ENCODE peak calls at places on chromosomes 13 and 19, in five cellular contexts. V is sigmoid colon, P is adipocyte, L is cardiac fibroblast, X is fibroblast of lung. S is an unnamed sample.

GRCh38 chr13:39490136-39490535 is 112.9 kb downstream of the LHFPL6 start:
- DNase-seq in V (no peak), P (no peak), L (no peak), X (no peak), S (no peak)

GRCh38 chr19:4014541-4015491 is 7.3 kb downstream of the PIAS4 start:
- DNase-seq in V (peak; percentile 77), P (no peak), L (no peak), X (no peak), S (peak; percentile 25)

GRCh38 chr19:4575267-4575793 is 15.8 kb upstream of the SEMA6B start:
- DNase-seq in V (peak; percentile 78), P (peak; percentile 81), L (peak; percentile 100), X (peak; percentile 97), S (peak; percentile 45)

GRCh38 chr13:66225071-66225470 is 1005.1 kb downstream of the PCDH9 start:
- DNase-seq in V (no peak), P (no peak), L (no peak), X (no peak), S (no peak)

GRCh38 chr19:13887039-13887438 is 10.1 kb downstream of the NANOS3 start:
- DNase-seq in V (no peak), P (no peak), L (no peak), X (no peak), S (peak; percentile 68)

GRCh38 chr19:33278403-33279269 is 23.7 kb downstream of the CEBPA start:
- DNase-seq in V (no peak), P (no peak), L (no peak), X (no peak), S (no peak)

GRCh38 chr13:67238277-67238859 is 8.2 kb upstream of the PCDH9 start:
- DNase-seq in V (no peak), P (peak; percentile 73), L (peak; percentile 61), X (peak; percentile 58), S (peak; percentile 39)

GRCh38 chr13:23427342-23428182 is 5.9 kb downstream of the SACS start:
- DNase-seq in V (peak; percentile 93), P (peak; percentile 75), L (peak; percentile 86), X (peak; percentile 97), S (peak; percentile 87)

GRCh38 chr19:42129399-42130253 is 2.6 kb downstream of the POU2F2 start:
- DNase-seq in V (no peak), P (peak; percentile 76), L (peak; percentile 38), X (no peak), S (peak; percentile 96)

GRCh38 chr19:39252458-39252857 is 3.8 kb upstream of the IFNL4 start:
- DNase-seq in V (no peak), P (no peak), L (no peak), X (no peak), S (no peak)
- H3K4me3 ChIP-seq in V (no peak overlapping the region), P (no peak overlapping the region), L (no peak overlapping the region), X (no peak overlapping the region), S (no peak overlapping the region)

DNA sequence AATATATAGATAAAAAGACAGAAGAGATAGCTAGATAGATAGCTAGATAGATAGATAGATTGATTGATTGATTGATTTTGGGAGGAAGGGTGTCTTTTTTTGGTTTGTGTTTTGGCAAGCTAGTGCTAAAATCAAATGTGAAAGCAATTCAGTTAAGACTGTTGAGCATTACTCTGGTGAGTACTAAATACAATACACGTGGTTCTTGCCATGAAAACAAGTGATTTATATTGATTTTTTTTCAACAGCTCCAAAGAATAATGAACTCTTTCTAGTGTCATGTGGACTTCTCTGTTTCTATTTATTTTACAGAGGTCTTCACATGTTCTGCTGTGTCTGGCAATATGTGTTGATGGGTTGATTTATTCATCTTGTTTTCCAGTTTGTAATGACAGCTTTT is 172.0 kb downstream of the POU4F1 start:
- DNase-seq in V (no peak), P (no peak), L (no peak), X (no peak), S (no peak)
- H3K4me3 ChIP-seq in V (no peak overlapping the region), P (no peak overlapping the region), L (no peak overlapping the region), X (no peak overlapping the region), S (no peak overlapping the region)

DNA sequence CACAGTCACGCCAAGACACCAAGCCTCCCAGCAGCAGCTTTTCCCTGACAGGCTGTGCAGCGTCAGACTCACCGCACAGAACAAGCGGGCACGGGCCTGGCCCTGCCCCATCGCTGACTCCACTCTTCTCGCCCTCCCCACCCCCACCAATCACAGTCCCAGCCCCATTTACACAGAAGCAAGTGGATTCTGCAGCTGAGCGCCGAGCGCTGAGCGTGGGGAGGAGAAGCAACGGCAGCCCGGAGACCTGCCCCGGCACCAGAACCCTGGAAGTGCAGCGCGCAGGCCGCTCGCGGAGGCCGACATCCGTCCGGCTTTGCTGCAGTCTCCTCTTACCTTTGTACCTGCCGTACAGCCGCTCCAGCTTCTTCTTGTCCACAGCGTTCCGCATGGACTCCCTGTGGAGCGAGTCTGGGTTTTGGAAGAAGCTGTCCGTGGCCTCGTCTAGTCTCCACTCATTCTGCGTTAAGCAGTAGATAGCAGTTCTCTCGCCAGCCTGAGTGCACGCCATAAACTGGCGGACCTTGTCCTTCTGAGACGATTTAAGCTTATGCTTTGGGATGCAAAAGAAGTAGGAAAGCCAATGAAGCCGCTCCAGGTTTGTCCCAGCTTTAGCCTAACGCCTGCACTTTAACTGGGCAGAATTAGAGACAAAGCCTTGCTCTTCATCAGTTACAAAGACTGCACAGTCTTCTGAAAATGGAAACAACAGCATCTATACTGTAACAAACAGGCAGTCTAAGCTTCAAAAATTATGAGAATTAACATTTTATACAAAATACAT is 6.8 kb downstream of the DCUN1D2 start:
- DNase-seq in V (no peak), P (no peak), L (no peak), X (no peak), S (no peak)
- H3K4me3 ChIP-seq in V (no peak overlapping the region), P (no peak overlapping the region), L (no peak overlapping the region), X (no peak overlapping the region), S (no peak overlapping the region)

DNA sequence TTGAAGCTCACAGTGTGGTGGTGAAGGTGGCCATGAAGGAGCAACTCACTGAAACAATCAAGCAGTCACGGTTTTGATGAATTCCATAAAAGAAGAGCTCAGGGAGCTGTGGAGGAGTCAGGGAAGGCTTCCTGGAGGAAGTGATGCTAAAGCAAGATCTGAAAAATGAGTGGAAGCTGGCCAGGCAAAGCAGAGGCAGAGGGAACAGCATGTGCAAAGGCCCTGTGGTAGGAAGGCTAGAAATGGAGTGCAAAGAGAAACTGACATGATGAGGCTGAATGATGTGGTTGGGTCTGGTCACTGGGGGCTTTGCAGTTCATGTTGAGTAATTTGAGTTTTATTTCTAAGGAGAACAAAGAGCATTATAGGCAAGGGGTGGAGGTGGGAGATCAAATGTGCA is 6.9 kb downstream of the ADGRE1 start:
- DNase-seq in V (no peak), P (no peak), L (no peak), X (no peak), S (no peak)
- H3K4me3 ChIP-seq in V (no peak overlapping the region), P (no peak overlapping the region), L (no peak overlapping the region), X (no peak overlapping the region), S (no peak overlapping the region)

DNA sequence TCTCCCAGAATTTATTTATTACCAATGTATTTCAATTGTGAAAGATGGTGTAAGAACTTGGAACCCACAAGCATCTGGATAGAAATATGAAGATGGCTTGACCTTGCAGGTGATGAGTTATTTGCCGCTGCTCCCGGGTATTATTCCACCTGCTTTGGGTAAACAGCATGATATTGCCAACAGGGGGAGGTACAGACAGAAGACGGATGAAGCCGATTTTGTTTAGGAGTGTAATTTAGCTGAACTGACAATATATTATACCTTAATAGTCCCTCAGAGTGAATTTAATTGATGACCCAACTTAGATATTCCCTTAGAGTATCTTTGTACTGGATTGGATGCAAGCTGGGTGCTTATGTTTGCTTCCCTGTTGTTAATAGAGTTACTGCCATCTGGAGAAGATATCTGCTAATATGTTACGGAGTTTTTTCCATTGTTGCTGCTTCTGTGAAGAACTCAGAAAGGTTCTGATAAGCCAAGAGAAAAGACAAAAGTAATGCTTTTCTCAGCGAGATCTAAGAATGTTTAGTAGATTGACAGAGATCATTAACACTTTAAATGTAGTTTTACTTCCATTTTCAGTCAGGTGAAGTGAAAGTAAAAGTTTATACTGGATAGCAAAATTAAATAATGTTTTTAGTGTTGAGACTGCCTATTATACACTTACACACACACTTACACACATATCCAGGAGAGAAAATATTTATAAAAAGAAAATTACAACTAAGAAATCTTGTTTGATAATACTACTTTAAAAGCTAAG is 2220.8 kb upstream of the PCDH20 start:
- DNase-seq in V (no peak), P (no peak), L (peak; percentile 0), X (peak; percentile 14), S (no peak)
- H3K4me3 ChIP-seq in V (peak overlapping the region; percentile 28), P (peak overlapping the region; percentile 83), L (no peak overlapping the region), X (no peak overlapping the region), S (no peak overlapping the region)

GRCh38 chr19:784541-784940 is 12.7 kb upstream of the PTBP1 start:
- DNase-seq in V (no peak), P (no peak), L (no peak), X (no peak), S (no peak)

GRCh38 chr19:781800-782194 is 15.5 kb upstream of the PTBP1 start:
- DNase-seq in V (no peak), P (no peak), L (no peak), X (no peak), S (no peak)

GRCh38 chr19:778910-779653 is 18.2 kb upstream of the PTBP1 start:
- DNase-seq in V (peak; percentile 84), P (peak; percentile 97), L (peak; percentile 97), X (peak; percentile 97), S (peak; percentile 99)

GRCh38 chr19:780935-781334 is 16.3 kb upstream of the PTBP1 start:
- DNase-seq in V (no peak), P (no peak), L (no peak), X (no peak), S (no peak)

DNA sequence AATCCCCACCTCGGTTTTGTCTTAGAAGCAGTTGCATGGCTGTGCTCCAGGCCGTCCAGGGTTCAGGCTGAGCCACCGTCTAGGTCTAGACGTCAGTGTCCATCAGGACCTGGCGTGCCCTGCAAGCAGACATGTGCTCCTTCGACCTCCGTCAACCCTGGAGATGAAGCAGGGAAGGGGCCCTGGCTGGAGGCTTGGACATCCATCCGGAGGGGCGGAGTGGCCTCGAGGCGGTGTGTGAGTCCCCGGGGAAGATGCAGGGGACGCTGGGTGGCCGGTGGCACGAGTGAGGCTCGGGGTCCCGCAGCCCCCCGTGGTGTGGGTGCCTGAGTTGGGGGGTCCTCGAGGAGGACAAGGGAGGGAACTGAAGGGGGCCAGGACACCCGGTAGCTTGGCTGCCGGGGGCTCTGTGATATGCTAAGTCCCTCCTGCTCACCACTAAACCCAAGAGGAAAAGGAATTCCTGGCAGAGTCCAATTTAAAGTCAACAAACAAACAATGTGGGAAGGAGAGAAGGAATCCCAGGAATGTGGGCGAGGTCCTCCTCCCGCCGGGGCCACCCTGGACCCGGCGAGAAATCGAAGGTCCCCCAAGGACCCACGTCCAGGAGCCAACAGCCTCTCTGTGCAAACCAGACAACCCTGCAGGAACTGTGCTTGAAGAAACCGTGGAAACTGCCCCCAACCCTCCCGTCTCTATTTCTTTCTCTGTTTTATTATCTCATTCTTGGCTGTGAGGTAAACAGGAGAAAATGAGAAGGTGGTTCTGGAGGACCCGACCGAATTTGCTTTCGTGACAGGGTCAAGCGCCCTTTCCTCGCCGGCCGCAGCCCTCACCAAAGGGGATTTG is 14.8 kb upstream of the PTBP1 start:
- DNase-seq in V (no peak), P (peak; percentile 81), L (peak; percentile 89), X (peak; percentile 33), S (peak; percentile 54)
- H3K4me3 ChIP-seq in V (no peak overlapping the region), P (peak overlapping the region; percentile 73), L (peak overlapping the region; percentile 24), X (no peak overlapping the region), S (peak overlapping the region; percentile 48)

GRCh38 chr19:8528500-8528899 is 14.5 kb upstream of the ZNF414 start:
- DNase-seq in V (no peak), P (no peak), L (no peak), X (no peak), S (no peak)
- H3K4me3 ChIP-seq in V (no peak overlapping the region), P (no peak overlapping the region), L (no peak overlapping the region), X (no peak overlapping the region), S (no peak overlapping the region)